ENCODE peak calls at places on chromosomes 16 and 17, in nine cellular contexts. F, C, Y, K, P, O, E, U and W are unnamed samples.

GRCh38 chr17:81927145-81927652 is 336 bp downstream of the MAFG start:
- DNase-seq in F (no peak), E (no peak), O (no peak), Y (no peak), P (peak), U (no peak), K (no peak), C (no peak), W (no peak)

GRCh38 chr17:47603830-47604229 is 45.9 kb upstream of the KPNB1 start:
- DNase-seq in U (no peak), K (no peak), Y (no peak), O (no peak), F (no peak), E (no peak), C (no peak), P (no peak), W (no peak)

GRCh38 chr17:58312021-58312630 is 16.5 kb downstream of the TSPOAP1 start:
- DNase-seq in P (no peak), C (no peak), K (no peak), O (no peak), Y (no peak), E (no peak), F (no peak), U (no peak), W (no peak)

GRCh38 chr16:56281256-56281805 is 90.0 kb downstream of the GNAO1 start:
- DNase-seq in F (no peak), P (no peak), C (peak), E (no peak), Y (no peak), O (peak), U (no peak), K (no peak), W (no peak)

GRCh38 chr17:45980855-45981254 is 18.2 kb upstream of the STH start:
- DNase-seq in E (no peak), Y (no peak), F (no peak), C (no peak), U (no peak), P (no peak), O (no peak), K (no peak), W (no peak)

GRCh38 chr17:83173180-83173996 is 94.0 kb downstream of the METRNL start:
- DNase-seq in K (no peak), O (no peak), C (no peak), Y (no peak), P (no peak), E (no peak), F (no peak), U (no peak), W (no peak)

GRCh38 chr16:80691111-80691761 is 113.2 kb downstream of the CDYL2 start:
- DNase-seq in P (no peak), K (no peak), C (no peak), E (no peak), F (no peak), Y (no peak), O (no peak), U (no peak), W (no peak)

GRCh38 chr17:80789356-80789902 is 202.2 kb upstream of the CHMP6 start:
- DNase-seq in F (no peak), K (no peak), U (no peak), O (no peak), E (peak), Y (peak), P (no peak), C (peak), W (no peak)

GRCh38 chr16:81478876-81479496 is 34.4 kb downstream of the CMIP start:
- DNase-seq in U (no peak), P (no peak), F (no peak), C (no peak), Y (no peak), O (no peak), K (peak), E (no peak), W (peak)

GRCh38 chr17:82793974-82794620 is 42.2 kb downstream of the TBCD start:
- DNase-seq in F (no peak), Y (no peak), P (no peak), O (no peak), U (no peak), C (no peak), K (peak), E (no peak), W (no peak)

GRCh38 chr16:58127634-58128033 is 1.5 kb downstream of the CFAP20 start:
- DNase-seq in U (no peak), K (no peak), C (no peak), Y (no peak), F (no peak), E (no peak), P (no peak), O (no peak), W (peak)

GRCh38 chr16:54000361-54000760 is 286.2 kb downstream of the IRX3 start:
- DNase-seq in F (no peak), C (no peak), E (no peak), P (no peak), K (no peak), O (no peak), U (no peak), Y (no peak), W (no peak)

GRCh38 chr17:19270347-19270950 is 33.3 kb downstream of the EPN2 start:
- DNase-seq in O (no peak), C (no peak), E (no peak), K (no peak), P (no peak), F (no peak), U (no peak), Y (no peak), W (no peak)

GRCh38 chr17:4550534-4551039 is 4.6 kb downstream of the MYBBP1A start:
- DNase-seq in P (no peak), E (no peak), K (no peak), Y (no peak), C (no peak), O (no peak), F (no peak), U (no peak), W (no peak)

GRCh38 chr16:85037050-85037410 is 9.4 kb downstream of the KIAA0513 start:
- DNase-seq in K (no peak), E (peak), Y (no peak), C (peak), F (no peak), U (no peak), P (no peak), O (no peak), W (no peak)